ENCODE peak calls at places on chromosomes 13 and 19, in seven cellular contexts. D is neuronal stem cell, S is mesenchymal stem cell, V is mesendoderm, Q is H9, B is H1, T is trophoblast cell. G is an unnamed sample.

GRCh38 chr13:64471916-64472315 is 2758.2 kb downstream of the PCDH9 start:
- DNase-seq in D (no peak), S (peak; percentile 57), V (peak; percentile 46), Q (no peak), B (no peak), T (no peak), G (peak; percentile 60)

GRCh38 chr19:48833977-48834376 is 2.3 kb downstream of the HSD17B14 start:
- DNase-seq in D (no peak), S (no peak), V (peak; percentile 89), Q (peak; percentile 58), B (no peak), T (no peak), G (no peak)

GRCh38 chr13:97892717-97893116 is 60.8 kb upstream of the IPO5 start:
- DNase-seq in D (no peak), S (peak; percentile 84), V (peak; percentile 10), Q (no peak), B (no peak), T (peak; percentile 2), G (peak; percentile 85)

GRCh38 chr19:11482384-11483050 is 1.7 kb upstream of the ELAVL3 start:
- DNase-seq in D (peak; percentile 67), S (peak; percentile 76), V (peak; percentile 82), Q (peak; percentile 89), B (peak; percentile 53), T (peak; percentile 83), G (peak; percentile 72)

GRCh38 chr19:40279761-40280607 is 5.2 kb downstream of the AKT2 start:
- DNase-seq in D (no peak), S (no peak), V (peak; percentile 65), Q (no peak), B (no peak), T (no peak), G (no peak)

GRCh38 chr13:113328851-113329250 is 31.8 kb downstream of the LAMP1 start:
- DNase-seq in D (no peak), S (no peak), V (no peak), Q (no peak), B (no peak), T (no peak), G (no peak)

GRCh38 chr19:47631681-47632446 is 22.9 kb downstream of the BICRA start:
- DNase-seq in D (no peak), S (no peak), V (no peak), Q (no peak), B (no peak), T (peak; percentile 82), G (no peak)

GRCh38 chr13:94696171-94696570 is 16.2 kb downstream of the SOX21 start:
- DNase-seq in D (no peak), S (no peak), V (no peak), Q (no peak), B (no peak), T (no peak), G (no peak)

GRCh38 chr19:55283548-55284393 is at the start of gene BRSK1:
- DNase-seq in D (peak; percentile 76), S (peak; percentile 77), V (peak; percentile 92), Q (peak; percentile 89), B (no peak), T (no peak), G (peak; percentile 61)

GRCh38 chr13:51643114-51643881 is 59.0 kb downstream of the WDFY2 start:
- DNase-seq in D (no peak), S (peak; percentile 95), V (peak; percentile 89), Q (no peak), B (no peak), T (peak; percentile 82), G (peak; percentile 91)
- H3K18ac ChIP-seq in D (no peak overlapping the region), S (peak overlapping the region; percentile 91), V (no peak overlapping the region), Q (no peak overlapping the region), B (peak overlapping the region; percentile 2), T (peak overlapping the region; percentile 99), G (peak overlapping the region; percentile 91)

DNA sequence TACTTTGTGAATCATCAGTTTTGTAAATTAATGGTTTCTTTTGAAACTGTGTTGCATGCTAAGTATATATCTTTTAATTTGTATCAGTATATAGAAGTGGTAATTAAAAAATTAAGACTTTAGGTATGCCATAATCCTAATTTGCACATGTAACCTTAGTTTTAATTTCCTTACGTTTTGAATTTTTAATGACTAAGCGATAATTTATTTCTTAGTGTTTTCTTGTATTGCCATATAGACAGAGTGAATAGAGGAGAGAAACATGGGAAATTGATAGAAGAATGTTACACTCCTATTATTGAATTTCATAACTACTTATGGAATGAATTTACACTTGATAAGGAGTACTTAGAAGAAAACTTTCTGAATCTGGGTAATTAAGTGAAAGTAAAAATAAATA is 29.5 kb downstream of the LPAR6 start:
- DNase-seq in D (no peak), S (no peak), V (no peak), Q (no peak), B (no peak), T (no peak), G (no peak)
- H3K18ac ChIP-seq in D (no peak overlapping the region), S (no peak overlapping the region), V (no peak overlapping the region), Q (no peak overlapping the region), B (no peak overlapping the region), T (no peak overlapping the region), G (no peak overlapping the region)

GRCh38 chr13:77434289-77434688 is 101.2 kb upstream of the SCEL start:
- DNase-seq in D (no peak), S (no peak), V (no peak), Q (no peak), B (no peak), T (no peak), G (no peak)
- H3K18ac ChIP-seq in D (no peak overlapping the region), S (no peak overlapping the region), V (no peak overlapping the region), Q (no peak overlapping the region), B (no peak overlapping the region), T (no peak overlapping the region), G (no peak overlapping the region)

DNA sequence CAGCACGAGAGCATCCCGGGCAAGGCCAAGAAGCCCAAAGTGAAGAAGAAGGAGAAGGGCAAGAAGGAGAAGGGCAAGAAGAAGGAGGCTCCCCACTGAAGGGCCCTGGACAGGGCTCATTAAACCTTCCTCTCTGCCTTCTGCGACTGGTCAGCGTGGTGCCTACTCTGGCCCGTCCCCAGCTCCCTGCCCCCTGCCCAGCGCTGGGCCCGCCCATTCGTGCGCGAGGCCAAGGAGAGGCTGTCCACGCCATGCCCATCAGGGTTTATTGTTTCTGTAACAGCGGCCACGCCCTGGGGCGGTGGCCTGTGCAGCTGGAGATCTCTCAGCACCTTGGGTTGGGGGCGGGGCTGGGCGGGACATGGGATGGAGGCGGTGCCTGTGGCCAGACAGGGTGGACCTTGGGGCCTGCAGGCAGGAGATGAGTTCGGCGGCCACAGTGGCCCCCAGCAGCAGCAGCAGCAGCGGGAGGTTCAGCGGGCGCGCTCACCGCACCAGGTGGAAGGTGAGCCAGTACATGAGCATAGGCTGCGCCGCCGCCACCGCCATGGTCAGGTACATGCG is 897 bp downstream of the C19orf33 start:
- DNase-seq in D (peak; percentile 82), S (no peak), V (peak; percentile 94), Q (peak; percentile 99), B (peak; percentile 83), T (peak; percentile 88), G (no peak)
- H3K18ac ChIP-seq in D (peak overlapping the region; percentile 96), S (no peak overlapping the region), V (no peak overlapping the region), Q (no peak overlapping the region), B (peak overlapping the region; percentile 34), T (peak overlapping the region; percentile 38), G (no peak overlapping the region)

GRCh38 chr13:80048030-80048429 is 292.9 kb downstream of the SPRY2 start:
- DNase-seq in D (no peak), S (peak; percentile 7), V (no peak), Q (no peak), B (no peak), T (no peak), G (no peak)
- H3K18ac ChIP-seq in D (no peak overlapping the region), S (no peak overlapping the region), V (no peak overlapping the region), Q (no peak overlapping the region), B (no peak overlapping the region), T (no peak overlapping the region), G (no peak overlapping the region)

DNA sequence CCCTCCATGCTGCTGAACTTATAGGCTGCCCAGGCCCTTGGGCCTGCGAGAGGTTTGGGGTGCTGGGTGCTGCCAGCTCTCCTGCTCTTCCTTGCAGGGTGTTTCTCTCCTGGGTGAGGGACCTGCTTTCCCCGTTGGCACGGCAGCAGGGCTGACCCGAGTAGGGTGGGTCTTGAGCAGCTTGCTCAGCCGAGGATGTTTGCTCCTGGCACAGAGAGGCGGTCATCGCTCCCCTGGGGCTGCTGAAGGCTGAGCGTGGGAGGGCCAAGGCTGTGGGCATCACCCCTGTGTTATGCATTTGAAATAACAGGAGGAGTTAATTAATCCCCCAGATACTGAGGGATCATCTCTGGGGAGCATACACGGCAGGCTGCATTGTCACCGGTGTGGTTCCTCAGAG is 5.3 kb downstream of the KCTD15 start:
- DNase-seq in D (no peak), S (no peak), V (no peak), Q (no peak), B (no peak), T (no peak), G (no peak)
- H3K18ac ChIP-seq in D (no peak overlapping the region), S (no peak overlapping the region), V (no peak overlapping the region), Q (no peak overlapping the region), B (no peak overlapping the region), T (no peak overlapping the region), G (no peak overlapping the region)

DNA sequence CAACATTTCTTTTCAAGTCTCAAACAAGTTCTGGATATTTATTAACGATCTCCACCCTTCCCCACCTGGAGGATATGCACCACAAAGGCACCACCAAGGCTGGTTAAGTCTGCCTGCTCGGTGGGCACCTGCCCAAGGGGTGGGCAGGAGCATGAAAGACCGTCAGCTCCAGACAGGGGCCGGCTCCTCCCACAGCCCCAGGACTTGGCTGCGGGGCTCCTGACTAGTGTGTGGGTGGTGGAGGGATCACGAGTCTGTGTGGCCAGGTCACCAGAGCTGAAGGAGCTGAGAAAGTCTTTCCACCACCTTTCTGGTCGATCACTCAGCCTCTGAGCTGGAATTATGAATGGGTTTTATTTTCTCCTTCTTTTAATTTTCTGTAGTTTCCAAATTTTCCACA is 7.8 kb downstream of the SLC7A1 start:
- DNase-seq in D (no peak), S (no peak), V (no peak), Q (no peak), B (no peak), T (no peak), G (peak; percentile 24)
- H3K18ac ChIP-seq in D (no peak overlapping the region), S (no peak overlapping the region), V (no peak overlapping the region), Q (no peak overlapping the region), B (no peak overlapping the region), T (no peak overlapping the region), G (no peak overlapping the region)